ENCODE peak calls at places on chromosome 1, in seven cellular contexts. B, Q, J, E, O, N and S are unnamed samples.

GRCh38 chr1:35935989-35936388 is 5.1 kb downstream of the AGO3 start:
- DNase-seq in B (no peak), Q (no peak), J (no peak), E (no peak), O (no peak), N (no peak), S (no peak)

GRCh38 chr1:205915354-205915990 is 27.8 kb downstream of the SLC26A9 start:
- DNase-seq in B (no peak), Q (no peak), J (no peak), E (no peak), O (no peak), N (no peak), S (no peak)

GRCh38 chr1:156523801-156524480 is 23.4 kb upstream of the MEF2D start:
- DNase-seq in B (no peak), Q (no peak), J (no peak), E (no peak), O (no peak), N (no peak), S (no peak)

GRCh38 chr1:156346636-156347035 is 8.3 kb downstream of the TSACC start:
- DNase-seq in B (no peak), Q (no peak), J (no peak), E (no peak), O (no peak), N (no peak), S (no peak)

GRCh38 chr1:180143359-180143758 is 11.3 kb upstream of the QSOX1 start:
- DNase-seq in B (no peak), Q (no peak), J (no peak), E (no peak), O (no peak), N (no peak), S (no peak)

GRCh38 chr1:28322209-28322608 is 6.6 kb upstream of the MED18 start:
- DNase-seq in B (no peak), Q (no peak), J (peak; percentile 86), E (no peak), O (no peak), N (no peak), S (no peak)

GRCh38 chr1:8676072-8676471 is 141.4 kb downstream of the RERE start:
- DNase-seq in B (no peak), Q (no peak), J (no peak), E (no peak), O (no peak), N (no peak), S (no peak)

GRCh38 chr1:165899461-165899941 is 72.1 kb downstream of the UCK2 start:
- DNase-seq in B (no peak), Q (no peak), J (no peak), E (no peak), O (no peak), N (no peak), S (no peak)